ENCODE peak calls at places on chromosomes 2 and 18, in ten cellular contexts. One of them, this sample, is unnamed. For H3K4me1, the result is how much of the 10 kb centered on the place peaks cover.

GRCh38 chr2:139518276-139518675 is 738.1 kb upstream of the NXPH2 start:
- DNase-seq in heart right ventricle: no peak
- DNase-seq in fibroblast of lung: no peak
- DNase-seq in aorta: no peak
- DNase-seq in GM23248: no peak
- DNase-seq in lower lobe of right lung: no peak
- DNase-seq in adrenal gland: no peak
- DNase-seq in effector memory CD4-positive, alpha-beta T cell: no peak
- DNase-seq in thyroid gland: no peak
- DNase-seq in hepatocyte: no peak
- DNase-seq in this sample: no peak

GRCh38 chr2:119136093-119136492 is 22.5 kb downstream of the C1QL2 start:
- DNase-seq in lower lobe of right lung: no peak
- DNase-seq in hepatocyte: no peak
- DNase-seq in heart right ventricle: no peak
- DNase-seq in thyroid gland: no peak
- DNase-seq in fibroblast of lung: no peak
- DNase-seq in aorta: no peak
- DNase-seq in effector memory CD4-positive, alpha-beta T cell: no peak
- DNase-seq in GM23248: peak
- DNase-seq in adrenal gland: no peak
- DNase-seq in this sample: no peak

GRCh38 chr18:38651736-38652135 is 1086.1 kb upstream of the CELF4 start:
- DNase-seq in adrenal gland: no peak
- DNase-seq in hepatocyte: no peak
- DNase-seq in fibroblast of lung: no peak
- DNase-seq in heart right ventricle: no peak
- DNase-seq in GM23248: no peak
- DNase-seq in aorta: no peak
- DNase-seq in lower lobe of right lung: no peak
- DNase-seq in thyroid gland: no peak
- DNase-seq in effector memory CD4-positive, alpha-beta T cell: no peak
- DNase-seq in this sample: no peak

GRCh38 chr2:56077352-56077915 is 106.4 kb upstream of the CCDC85A start:
- DNase-seq in adrenal gland: no peak
- DNase-seq in GM23248: peak
- DNase-seq in fibroblast of lung: peak
- DNase-seq in effector memory CD4-positive, alpha-beta T cell: no peak
- DNase-seq in hepatocyte: peak
- DNase-seq in lower lobe of right lung: no peak
- DNase-seq in thyroid gland: peak
- DNase-seq in heart right ventricle: no peak
- DNase-seq in aorta: no peak
- DNase-seq in this sample: no peak

GRCh38 chr2:140814141-140814540 is 1316.7 kb downstream of the LRP1B start:
- DNase-seq in effector memory CD4-positive, alpha-beta T cell: no peak
- DNase-seq in heart right ventricle: no peak
- DNase-seq in lower lobe of right lung: no peak
- DNase-seq in thyroid gland: no peak
- DNase-seq in adrenal gland: no peak
- DNase-seq in fibroblast of lung: no peak
- DNase-seq in hepatocyte: no peak
- DNase-seq in GM23248: no peak
- DNase-seq in aorta: no peak
- DNase-seq in this sample: no peak

GRCh38 chr18:72692595-72692994 is 148.5 kb upstream of the CBLN2 start:
- DNase-seq in aorta: no peak
- DNase-seq in GM23248: no peak
- DNase-seq in heart right ventricle: no peak
- DNase-seq in thyroid gland: no peak
- DNase-seq in fibroblast of lung: no peak
- DNase-seq in hepatocyte: no peak
- DNase-seq in adrenal gland: no peak
- DNase-seq in effector memory CD4-positive, alpha-beta T cell: no peak
- DNase-seq in lower lobe of right lung: no peak
- DNase-seq in this sample: no peak

GRCh38 chr2:65277791-65278449 is 50.3 kb downstream of the ACTR2 start:
- DNase-seq in lower lobe of right lung: peak
- DNase-seq in hepatocyte: no peak
- DNase-seq in aorta: no peak
- DNase-seq in heart right ventricle: peak
- DNase-seq in fibroblast of lung: peak
- DNase-seq in effector memory CD4-positive, alpha-beta T cell: no peak
- DNase-seq in adrenal gland: peak
- DNase-seq in thyroid gland: peak
- DNase-seq in GM23248: peak
- DNase-seq in this sample: no peak

GRCh38 chr2:203112342-203112741 is 97.7 kb downstream of the NBEAL1 start:
- DNase-seq in lower lobe of right lung: no peak
- DNase-seq in fibroblast of lung: no peak
- DNase-seq in GM23248: peak
- DNase-seq in aorta: no peak
- DNase-seq in effector memory CD4-positive, alpha-beta T cell: no peak
- DNase-seq in thyroid gland: no peak
- DNase-seq in adrenal gland: no peak
- DNase-seq in heart right ventricle: no peak
- DNase-seq in hepatocyte: no peak
- DNase-seq in this sample: no peak

GRCh38 chr2:202941771-202942170 is 29.7 kb downstream of the CARF start:
- DNase-seq in effector memory CD4-positive, alpha-beta T cell: no peak
- DNase-seq in adrenal gland: no peak
- DNase-seq in hepatocyte: no peak
- DNase-seq in GM23248: peak
- DNase-seq in heart right ventricle: no peak
- DNase-seq in aorta: no peak
- DNase-seq in thyroid gland: no peak
- DNase-seq in lower lobe of right lung: no peak
- DNase-seq in fibroblast of lung: peak
- DNase-seq in this sample: no peak

GRCh38 chr2:11028407-11028916 is 116.7 kb downstream of the KCNF1 start:
- DNase-seq in adrenal gland: no peak
- DNase-seq in heart right ventricle: no peak
- DNase-seq in fibroblast of lung: no peak
- DNase-seq in effector memory CD4-positive, alpha-beta T cell: no peak
- DNase-seq in lower lobe of right lung: no peak
- DNase-seq in hepatocyte: no peak
- DNase-seq in aorta: no peak
- DNase-seq in GM23248: no peak
- DNase-seq in thyroid gland: no peak
- DNase-seq in this sample: no peak

GRCh38 chr2:239978381-239978780 is 46.8 kb downstream of the NDUFA10 start:
- DNase-seq in fibroblast of lung: peak
- DNase-seq in heart right ventricle: no peak
- DNase-seq in lower lobe of right lung: no peak
- DNase-seq in aorta: no peak
- DNase-seq in adrenal gland: no peak
- DNase-seq in GM23248: peak
- DNase-seq in thyroid gland: no peak
- DNase-seq in hepatocyte: no peak
- DNase-seq in effector memory CD4-positive, alpha-beta T cell: no peak
- DNase-seq in this sample: no peak

DNA sequence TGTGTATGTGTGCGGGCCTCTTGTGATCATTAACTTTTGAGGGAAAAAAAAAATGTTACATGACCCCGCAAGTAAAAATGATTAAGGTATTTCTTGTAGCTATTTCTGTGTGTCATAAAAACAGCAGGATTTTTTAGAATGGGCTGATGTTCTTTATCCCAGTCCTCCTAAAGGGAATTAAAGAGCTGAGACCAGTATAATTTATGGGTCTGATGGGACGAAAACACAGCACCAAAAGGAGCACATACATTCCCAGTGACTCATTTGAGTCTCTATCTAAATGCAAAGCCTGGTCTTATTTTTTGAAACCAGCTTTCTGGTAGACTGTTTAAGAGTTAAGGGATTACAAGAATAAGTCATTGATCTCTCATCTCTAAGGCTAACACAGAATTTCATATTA is 342.2 kb upstream of the EPHA4 start:
- DNase-seq in adrenal gland: no peak
- DNase-seq in aorta: no peak
- DNase-seq in lower lobe of right lung: no peak
- DNase-seq in GM23248: no peak
- DNase-seq in thyroid gland: no peak
- DNase-seq in fibroblast of lung: peak
- DNase-seq in effector memory CD4-positive, alpha-beta T cell: no peak
- DNase-seq in heart right ventricle: no peak
- DNase-seq in hepatocyte: no peak
- DNase-seq in this sample: no peak
- H3K4me1 ChIP-seq in adrenal gland: under half
- H3K4me1 ChIP-seq in aorta: under half
- H3K4me1 ChIP-seq in lower lobe of right lung: under half
- H3K4me1 ChIP-seq in GM23248: under half
- H3K4me1 ChIP-seq in thyroid gland: under half
- H3K4me1 ChIP-seq in fibroblast of lung: under half
- H3K4me1 ChIP-seq in effector memory CD4-positive, alpha-beta T cell: under half
- H3K4me1 ChIP-seq in heart right ventricle: under half
- H3K4me1 ChIP-seq in hepatocyte: under half
- H3K4me1 ChIP-seq in this sample: under half

DNA sequence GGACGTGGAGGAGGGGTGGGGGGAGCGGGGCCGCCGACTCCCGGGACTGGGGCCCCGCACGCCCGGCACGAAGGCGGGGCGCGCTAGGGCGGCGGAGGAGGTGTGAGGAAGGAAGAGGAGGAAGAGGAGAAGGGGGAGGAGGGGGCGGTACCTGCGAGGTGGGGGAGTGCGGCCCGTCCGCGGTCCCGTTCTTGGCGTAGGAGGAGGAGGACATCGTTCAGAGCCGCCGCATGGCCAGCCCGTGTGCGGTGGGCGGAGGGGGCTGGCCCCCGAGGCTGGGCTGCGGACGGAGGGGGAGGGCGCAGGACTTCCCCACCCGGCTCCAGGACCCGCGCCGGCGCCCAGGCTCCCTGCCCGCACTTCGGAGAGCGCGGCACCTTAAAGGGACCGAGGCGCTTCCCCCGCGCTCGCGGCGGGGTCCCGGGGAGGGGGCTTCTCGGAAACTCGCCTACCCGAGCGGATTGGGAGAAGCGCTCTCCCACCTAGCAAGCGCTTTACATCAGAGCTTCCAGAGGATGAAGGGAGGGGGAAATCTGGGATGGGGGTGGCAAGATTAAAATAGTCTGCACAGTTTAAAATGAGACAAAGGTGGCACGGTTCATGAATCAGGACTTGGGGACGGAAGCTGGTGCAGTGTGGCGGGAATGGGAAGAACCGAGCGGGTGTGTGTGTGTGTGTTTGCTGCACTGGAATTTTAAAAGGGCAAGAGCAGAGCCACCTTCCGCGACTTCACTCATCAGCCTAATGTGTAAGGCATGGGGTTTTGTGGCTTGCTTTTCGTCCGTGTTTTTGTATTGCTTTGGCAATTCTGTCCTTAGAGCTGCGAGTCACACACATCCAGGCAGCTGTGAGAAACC is at the start of gene CACNB4:
- DNase-seq in fibroblast of lung: no peak
- DNase-seq in GM23248: peak
- DNase-seq in heart right ventricle: peak
- DNase-seq in hepatocyte: peak
- DNase-seq in effector memory CD4-positive, alpha-beta T cell: no peak
- DNase-seq in adrenal gland: peak
- DNase-seq in thyroid gland: peak
- DNase-seq in lower lobe of right lung: peak
- DNase-seq in aorta: peak
- DNase-seq in this sample: no peak
- H3K27ac ChIP-seq in fibroblast of lung: no peak
- H3K27ac ChIP-seq in GM23248: no peak
- H3K27ac ChIP-seq in heart right ventricle: no peak
- H3K27ac ChIP-seq in hepatocyte: peak
- H3K27ac ChIP-seq in effector memory CD4-positive, alpha-beta T cell: no peak
- H3K27ac ChIP-seq in adrenal gland: no peak
- H3K27ac ChIP-seq in thyroid gland: no peak
- H3K27ac ChIP-seq in lower lobe of right lung: peak
- H3K27ac ChIP-seq in aorta: no peak
- H3K27ac ChIP-seq in this sample: peak

DNA sequence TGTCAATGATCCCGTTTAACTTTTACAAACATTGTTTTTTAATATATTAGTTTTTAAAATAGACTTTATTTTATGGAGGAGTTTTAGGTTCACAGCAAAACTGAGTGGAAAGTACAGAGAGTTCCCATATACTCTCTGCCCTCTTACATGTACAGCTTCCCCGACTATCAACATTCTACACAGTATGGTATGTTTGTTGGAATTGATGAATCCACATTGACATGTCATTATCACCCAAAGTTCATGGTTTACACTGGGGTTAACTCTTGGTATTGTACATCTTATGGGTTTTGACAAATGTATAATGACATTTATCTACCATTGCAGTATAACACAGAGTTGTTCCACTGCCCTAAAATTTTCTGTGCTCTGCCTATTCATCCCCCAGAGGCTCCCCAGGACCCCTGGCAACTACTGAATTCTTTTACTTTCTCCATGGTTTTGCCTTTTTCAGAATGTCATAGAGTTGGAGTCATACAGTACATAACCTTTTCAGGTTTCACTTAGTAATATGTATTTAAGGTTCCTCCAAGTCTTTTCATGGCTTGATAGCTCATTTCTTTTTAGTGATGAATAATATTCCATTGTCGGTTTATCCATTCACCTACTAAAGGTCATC is 5.5 kb downstream of the APLF start:
- DNase-seq in lower lobe of right lung: no peak
- DNase-seq in thyroid gland: no peak
- DNase-seq in adrenal gland: no peak
- DNase-seq in aorta: no peak
- DNase-seq in effector memory CD4-positive, alpha-beta T cell: no peak
- DNase-seq in hepatocyte: no peak
- DNase-seq in fibroblast of lung: no peak
- DNase-seq in GM23248: no peak
- DNase-seq in heart right ventricle: no peak
- DNase-seq in this sample: no peak
- H3K4me1 ChIP-seq in lower lobe of right lung: under half
- H3K4me1 ChIP-seq in thyroid gland: under half
- H3K4me1 ChIP-seq in adrenal gland: under half
- H3K4me1 ChIP-seq in aorta: under half
- H3K4me1 ChIP-seq in effector memory CD4-positive, alpha-beta T cell: under half
- H3K4me1 ChIP-seq in hepatocyte: under half
- H3K4me1 ChIP-seq in fibroblast of lung: under half
- H3K4me1 ChIP-seq in GM23248: under half
- H3K4me1 ChIP-seq in heart right ventricle: under half
- H3K4me1 ChIP-seq in this sample: under half

GRCh38 chr2:71419145-71419544 is 34.2 kb upstream of the DYSF start:
- DNase-seq in aorta: no peak
- DNase-seq in lower lobe of right lung: no peak
- DNase-seq in hepatocyte: no peak
- DNase-seq in thyroid gland: no peak
- DNase-seq in heart right ventricle: no peak
- DNase-seq in effector memory CD4-positive, alpha-beta T cell: no peak
- DNase-seq in fibroblast of lung: no peak
- DNase-seq in GM23248: no peak
- DNase-seq in adrenal gland: no peak
- DNase-seq in this sample: no peak

GRCh38 chr2:71419976-71420375 is 33.4 kb upstream of the DYSF start:
- DNase-seq in thyroid gland: no peak
- DNase-seq in GM23248: no peak
- DNase-seq in heart right ventricle: no peak
- DNase-seq in effector memory CD4-positive, alpha-beta T cell: no peak
- DNase-seq in hepatocyte: no peak
- DNase-seq in aorta: no peak
- DNase-seq in fibroblast of lung: no peak
- DNase-seq in adrenal gland: no peak
- DNase-seq in lower lobe of right lung: no peak
- DNase-seq in this sample: no peak

GRCh38 chr2:71422786-71423185 is 30.6 kb upstream of the DYSF start:
- DNase-seq in heart right ventricle: no peak
- DNase-seq in fibroblast of lung: no peak
- DNase-seq in lower lobe of right lung: no peak
- DNase-seq in thyroid gland: no peak
- DNase-seq in GM23248: no peak
- DNase-seq in aorta: no peak
- DNase-seq in hepatocyte: no peak
- DNase-seq in adrenal gland: no peak
- DNase-seq in effector memory CD4-positive, alpha-beta T cell: no peak
- DNase-seq in this sample: no peak

GRCh38 chr2:71417300-71418202 is 35.8 kb upstream of the DYSF start:
- DNase-seq in effector memory CD4-positive, alpha-beta T cell: no peak
- DNase-seq in lower lobe of right lung: no peak
- DNase-seq in heart right ventricle: no peak
- DNase-seq in thyroid gland: no peak
- DNase-seq in aorta: no peak
- DNase-seq in adrenal gland: no peak
- DNase-seq in hepatocyte: peak
- DNase-seq in GM23248: no peak
- DNase-seq in fibroblast of lung: no peak
- DNase-seq in this sample: no peak
- H3K27ac ChIP-seq in effector memory CD4-positive, alpha-beta T cell: peak
- H3K27ac ChIP-seq in lower lobe of right lung: peak
- H3K27ac ChIP-seq in heart right ventricle: peak
- H3K27ac ChIP-seq in thyroid gland: peak
- H3K27ac ChIP-seq in aorta: no peak
- H3K27ac ChIP-seq in adrenal gland: no peak
- H3K27ac ChIP-seq in hepatocyte: peak
- H3K27ac ChIP-seq in GM23248: no peak
- H3K27ac ChIP-seq in fibroblast of lung: no peak
- H3K27ac ChIP-seq in this sample: no peak

This sample was measured in esophagus muscularis mucosa.